ENCODE peak calls at places on chromosomes 5 and 9, in four cellular contexts. One of them, this sample, is unnamed. For H3K4me1, the result is how much of the 10 kb centered on the place peaks cover.

GRCh38 chr9:127707766-127708165 is 978 bp downstream of the CFAP157 start:
- DNase-seq in tibial artery: no peak
- DNase-seq in gastrocnemius medialis: no peak
- DNase-seq in OCI-LY7: peak
- DNase-seq in this sample: no peak

GRCh38 chr5:176491056-176491646 is 43.0 kb downstream of the FAF2 start:
- DNase-seq in tibial artery: no peak
- DNase-seq in gastrocnemius medialis: no peak
- DNase-seq in OCI-LY7: no peak
- DNase-seq in this sample: no peak

GRCh38 chr9:69580582-69580945 is 91.6 kb downstream of the APBA1 start:
- DNase-seq in gastrocnemius medialis: no peak
- DNase-seq in OCI-LY7: no peak
- DNase-seq in tibial artery: no peak
- DNase-seq in this sample: no peak

GRCh38 chr5:120139039-120139438 is 325.1 kb upstream of the PRR16 start:
- DNase-seq in gastrocnemius medialis: no peak
- DNase-seq in OCI-LY7: no peak
- DNase-seq in tibial artery: peak
- DNase-seq in this sample: peak

GRCh38 chr5:73135429-73136276 is 15.3 kb downstream of the TMEM171 start:
- DNase-seq in gastrocnemius medialis: no peak
- DNase-seq in tibial artery: no peak
- DNase-seq in OCI-LY7: peak
- DNase-seq in this sample: no peak

GRCh38 chr9:113409481-113409880 is 994 bp downstream of the POLE3 start:
- DNase-seq in OCI-LY7: peak
- DNase-seq in tibial artery: no peak
- DNase-seq in gastrocnemius medialis: no peak
- DNase-seq in this sample: no peak

GRCh38 chr5:129499208-129499852 is 39.2 kb downstream of the ADAMTS19 start:
- DNase-seq in gastrocnemius medialis: no peak
- DNase-seq in OCI-LY7: no peak
- DNase-seq in tibial artery: no peak
- DNase-seq in this sample: no peak

GRCh38 chr9:94507531-94508258 is 47.2 kb upstream of the PCAT7 start:
- DNase-seq in tibial artery: no peak
- DNase-seq in gastrocnemius medialis: no peak
- DNase-seq in OCI-LY7: no peak
- DNase-seq in this sample: no peak

GRCh38 chr5:154202379-154203260 is 12.1 kb downstream of the GALNT10 start:
- DNase-seq in gastrocnemius medialis: no peak
- DNase-seq in tibial artery: no peak
- DNase-seq in OCI-LY7: no peak
- DNase-seq in this sample: no peak

GRCh38 chr5:9099681-9100080 is 446.2 kb downstream of the SEMA5A start:
- DNase-seq in gastrocnemius medialis: no peak
- DNase-seq in tibial artery: no peak
- DNase-seq in OCI-LY7: no peak
- DNase-seq in this sample: no peak

GRCh38 chr5:111628901-111629300 is 116.6 kb upstream of the STARD4 start:
- DNase-seq in tibial artery: no peak
- DNase-seq in OCI-LY7: no peak
- DNase-seq in gastrocnemius medialis: no peak
- DNase-seq in this sample: no peak

GRCh38 chr5:96079075-96079474 is 117.4 kb upstream of the ELL2 start:
- DNase-seq in tibial artery: no peak
- DNase-seq in OCI-LY7: no peak
- DNase-seq in gastrocnemius medialis: no peak
- DNase-seq in this sample: no peak

GRCh38 chr9:15485836-15486678 is 24.7 kb downstream of the PSIP1 start:
- DNase-seq in tibial artery: no peak
- DNase-seq in OCI-LY7: peak
- DNase-seq in gastrocnemius medialis: no peak
- DNase-seq in this sample: peak

GRCh38 chr9:36486933-36487481 is 85.7 kb upstream of the MELK start:
- DNase-seq in OCI-LY7: peak
- DNase-seq in tibial artery: peak
- DNase-seq in gastrocnemius medialis: no peak
- DNase-seq in this sample: no peak

GRCh38 chr9:13144176-13144820 is 135.2 kb downstream of the MPDZ start:
- DNase-seq in tibial artery: no peak
- DNase-seq in gastrocnemius medialis: no peak
- DNase-seq in OCI-LY7: no peak
- DNase-seq in this sample: no peak

GRCh38 chr9:5910413-5911057 is 19.8 kb downstream of the MLANA start:
- DNase-seq in gastrocnemius medialis: no peak
- DNase-seq in OCI-LY7: no peak
- DNase-seq in tibial artery: no peak
- DNase-seq in this sample: no peak

GRCh38 chr5:4879693-4880303 is 260.3 kb upstream of the ADAMTS16 start:
- DNase-seq in OCI-LY7: peak
- DNase-seq in tibial artery: peak
- DNase-seq in gastrocnemius medialis: peak
- DNase-seq in this sample: peak

GRCh38 chr9:109286571-109286977 is 34.3 kb downstream of the EPB41L4B start:
- DNase-seq in OCI-LY7: no peak
- DNase-seq in gastrocnemius medialis: no peak
- DNase-seq in tibial artery: no peak
- DNase-seq in this sample: no peak

GRCh38 chr9:120890415-120891254 is 13.6 kb upstream of the PHF19 start:
- DNase-seq in gastrocnemius medialis: no peak
- DNase-seq in tibial artery: peak
- DNase-seq in OCI-LY7: no peak
- DNase-seq in this sample: no peak

GRCh38 chr5:86008293-86008692 is 609.4 kb upstream of the COX7C start:
- DNase-seq in tibial artery: no peak
- DNase-seq in OCI-LY7: no peak
- DNase-seq in gastrocnemius medialis: no peak
- DNase-seq in this sample: no peak

GRCh38 chr9:131013771-131014676 is 5.0 kb downstream of the LAMC3 start:
- DNase-seq in tibial artery: no peak
- DNase-seq in gastrocnemius medialis: no peak
- DNase-seq in OCI-LY7: no peak
- DNase-seq in this sample: no peak

GRCh38 chr5:33371660-33372059 is 69.1 kb upstream of the TARS1 start:
- DNase-seq in OCI-LY7: no peak
- DNase-seq in tibial artery: no peak
- DNase-seq in gastrocnemius medialis: no peak
- DNase-seq in this sample: no peak

GRCh38 chr9:36102742-36103495 is 33.6 kb upstream of the GLIPR2 start:
- DNase-seq in gastrocnemius medialis: peak
- DNase-seq in OCI-LY7: peak
- DNase-seq in tibial artery: peak
- DNase-seq in this sample: peak

GRCh38 chr9:96457266-96457665 is 7.3 kb downstream of the HABP4 start:
- DNase-seq in OCI-LY7: no peak
- DNase-seq in tibial artery: no peak
- DNase-seq in gastrocnemius medialis: no peak
- DNase-seq in this sample: no peak

GRCh38 chr9:33290994-33291397 is 680 bp downstream of the NFX1 start:
- DNase-seq in OCI-LY7: no peak
- DNase-seq in tibial artery: no peak
- DNase-seq in gastrocnemius medialis: no peak
- DNase-seq in this sample: no peak

GRCh38 chr5:131384181-131384580 is 120.3 kb downstream of the CDC42SE2 start:
- DNase-seq in gastrocnemius medialis: no peak
- DNase-seq in tibial artery: no peak
- DNase-seq in OCI-LY7: no peak
- DNase-seq in this sample: no peak
- H3K4me1 ChIP-seq in gastrocnemius medialis: under half
- H3K4me1 ChIP-seq in tibial artery: under half
- H3K4me1 ChIP-seq in OCI-LY7: under half
- H3K4me1 ChIP-seq in this sample: under half

DNA sequence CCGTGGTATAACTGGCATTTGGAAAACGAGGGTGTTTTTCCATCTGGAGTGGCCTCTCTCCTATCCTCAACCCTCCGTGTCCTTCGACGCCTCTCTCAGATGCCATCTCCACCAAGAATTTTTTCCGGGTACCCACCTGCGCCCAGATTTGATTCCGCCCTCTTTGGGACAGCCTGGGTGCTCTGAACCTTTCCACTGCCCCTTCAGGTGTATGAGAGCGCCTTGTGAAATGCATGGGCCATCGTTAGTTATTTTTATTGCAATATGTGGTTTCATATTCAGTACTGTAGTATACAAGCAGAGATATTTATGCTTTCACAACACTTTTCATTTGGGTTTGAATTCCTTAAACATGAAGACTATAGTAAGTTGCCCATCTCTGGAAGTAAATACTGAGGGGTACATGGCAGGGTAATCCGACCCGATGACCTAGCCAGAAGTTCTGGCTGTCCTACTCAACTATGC is 78.2 kb upstream of the IFNE start:
- DNase-seq in tibial artery: no peak
- DNase-seq in OCI-LY7: no peak
- DNase-seq in gastrocnemius medialis: no peak
- DNase-seq in this sample: no peak
- H3K4me3 ChIP-seq in tibial artery: no peak
- H3K4me3 ChIP-seq in OCI-LY7: no peak
- H3K4me3 ChIP-seq in gastrocnemius medialis: peak
- H3K4me3 ChIP-seq in this sample: peak

DNA sequence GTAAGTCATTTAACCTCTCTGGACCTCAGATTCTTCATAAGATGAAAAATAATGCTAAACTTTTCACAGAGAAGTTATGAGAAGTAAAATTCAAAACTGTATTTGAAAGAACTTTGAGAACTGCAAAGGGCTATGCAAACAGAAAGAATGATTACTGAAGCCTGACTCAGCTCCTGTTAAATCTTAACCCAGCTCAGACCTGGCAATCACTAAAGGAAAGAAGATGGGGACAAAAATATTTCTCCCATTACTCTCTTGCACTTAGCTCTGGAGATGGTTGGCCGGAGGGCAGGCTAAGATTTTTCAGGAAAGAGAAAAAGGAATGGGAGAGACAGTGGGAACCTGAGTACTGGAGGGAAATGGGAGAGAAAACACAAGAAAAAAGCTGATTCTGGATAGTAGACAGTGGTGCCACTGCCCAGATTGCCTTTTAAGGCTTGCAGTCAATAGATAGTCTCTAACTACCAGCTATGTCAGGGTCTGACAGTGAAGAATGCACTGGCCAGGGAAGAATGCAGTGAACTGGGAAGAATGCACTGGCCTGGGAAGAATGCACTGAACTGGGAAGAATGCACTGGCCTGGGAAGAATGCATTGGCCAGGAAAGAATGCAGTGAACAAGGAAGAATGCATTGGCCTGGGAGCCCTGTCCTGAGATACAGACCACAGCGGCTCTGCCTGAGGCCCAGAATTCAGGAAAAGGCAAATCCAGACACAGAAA is 25.2 kb upstream of the CEMIP2 start:
- DNase-seq in OCI-LY7: no peak
- DNase-seq in gastrocnemius medialis: no peak
- DNase-seq in tibial artery: no peak
- DNase-seq in this sample: no peak
- H3K4me1 ChIP-seq in OCI-LY7: under half
- H3K4me1 ChIP-seq in gastrocnemius medialis: under half
- H3K4me1 ChIP-seq in tibial artery: under half
- H3K4me1 ChIP-seq in this sample: under half

DNA sequence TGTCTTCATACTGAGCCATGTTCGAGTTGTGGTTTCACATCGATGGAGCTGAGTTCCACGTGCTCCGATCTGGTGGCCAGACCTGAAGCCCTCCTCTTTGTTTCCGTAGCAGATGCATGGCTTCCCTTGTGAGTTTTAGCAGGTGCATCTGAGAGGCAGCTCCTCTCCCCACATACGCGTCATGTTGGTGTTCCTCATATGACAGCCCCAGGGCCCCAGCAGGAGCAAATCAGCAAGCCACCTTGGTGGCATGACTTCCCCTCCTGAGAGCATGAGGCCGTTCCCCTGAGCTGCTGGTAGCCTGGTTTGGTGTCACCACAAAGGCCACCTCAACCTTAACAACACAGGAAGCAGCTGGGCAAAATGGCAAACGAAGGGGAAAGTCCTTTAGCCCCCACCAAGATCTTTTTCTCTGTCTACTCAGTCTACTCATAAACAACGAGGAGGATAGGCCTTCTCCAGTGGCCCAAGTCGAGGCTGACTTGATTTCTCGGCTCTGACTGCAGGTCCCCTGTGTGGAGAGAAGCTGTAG is 5.9 kb downstream of the CYFIP2 start:
- DNase-seq in tibial artery: no peak
- DNase-seq in gastrocnemius medialis: no peak
- DNase-seq in OCI-LY7: peak
- DNase-seq in this sample: no peak
- H3K4me3 ChIP-seq in tibial artery: no peak
- H3K4me3 ChIP-seq in gastrocnemius medialis: no peak
- H3K4me3 ChIP-seq in OCI-LY7: peak
- H3K4me3 ChIP-seq in this sample: no peak

This sample was measured in tibial nerve.